ENCODE peak calls at places on chromosomes 11 and 22, in seven cellular contexts. One of them, this sample, is unnamed.

GRCh38 chr22:23521442-23522113 is 58.5 kb downstream of the IGLL1 start:
- DNase-seq in endothelial cell: peak; percentile 97
- DNase-seq in choroid plexus epithelial cell: peak; percentile 90
- DNase-seq in NCI-H2081: peak; percentile 94
- DNase-seq in LoVo: peak; percentile 92
- DNase-seq in RPMI8226: peak; percentile 96
- DNase-seq in HFF-Myc: peak; percentile 62
- DNase-seq in this sample: peak; percentile 94

GRCh38 chr11:122459064-122459463 is 196.5 kb upstream of the UBASH3B start:
- DNase-seq in HFF-Myc: no peak
- DNase-seq in LoVo: no peak
- DNase-seq in RPMI8226: no peak
- DNase-seq in endothelial cell: no peak
- DNase-seq in choroid plexus epithelial cell: no peak
- DNase-seq in NCI-H2081: no peak
- DNase-seq in this sample: no peak

GRCh38 chr11:65590240-65590738 is 5.3 kb downstream of the KCNK7 start:
- DNase-seq in endothelial cell: no peak
- DNase-seq in choroid plexus epithelial cell: peak; percentile 78
- DNase-seq in NCI-H2081: peak; percentile 54
- DNase-seq in HFF-Myc: no peak
- DNase-seq in LoVo: no peak
- DNase-seq in RPMI8226: peak; percentile 99
- DNase-seq in this sample: peak; percentile 73

GRCh38 chr22:22352376-22352999 is 107.9 kb downstream of the VPREB1 start:
- DNase-seq in endothelial cell: no peak
- DNase-seq in NCI-H2081: no peak
- DNase-seq in LoVo: no peak
- DNase-seq in HFF-Myc: no peak
- DNase-seq in RPMI8226: peak; percentile 68
- DNase-seq in choroid plexus epithelial cell: no peak
- DNase-seq in this sample: no peak

GRCh38 chr11:2383823-2384722 is 7.0 kb downstream of the CD81 start:
- DNase-seq in choroid plexus epithelial cell: no peak
- DNase-seq in LoVo: no peak
- DNase-seq in HFF-Myc: no peak
- DNase-seq in RPMI8226: no peak
- DNase-seq in NCI-H2081: no peak
- DNase-seq in endothelial cell: no peak
- DNase-seq in this sample: peak; percentile 74

GRCh38 chr22:20438678-20439492 is 1.3 kb upstream of the SCARF2 start:
- DNase-seq in HFF-Myc: no peak
- DNase-seq in LoVo: no peak
- DNase-seq in endothelial cell: no peak
- DNase-seq in NCI-H2081: no peak
- DNase-seq in choroid plexus epithelial cell: no peak
- DNase-seq in RPMI8226: no peak
- DNase-seq in this sample: peak; percentile 37

GRCh38 chr22:37172266-37173245 is 15.5 kb downstream of the C1QTNF6 start:
- DNase-seq in NCI-H2081: no peak
- DNase-seq in HFF-Myc: no peak
- DNase-seq in endothelial cell: no peak
- DNase-seq in RPMI8226: no peak
- DNase-seq in LoVo: no peak
- DNase-seq in choroid plexus epithelial cell: no peak
- DNase-seq in this sample: peak; percentile 21

GRCh38 chr11:33801821-33802413 is 27.6 kb upstream of the FBXO3 start:
- DNase-seq in endothelial cell: no peak
- DNase-seq in choroid plexus epithelial cell: peak; percentile 11
- DNase-seq in LoVo: no peak
- DNase-seq in HFF-Myc: no peak
- DNase-seq in RPMI8226: no peak
- DNase-seq in NCI-H2081: no peak
- DNase-seq in this sample: no peak

GRCh38 chr11:77821349-77821851 is 456 bp downstream of the AAMDC start:
- DNase-seq in LoVo: peak; percentile 10
- DNase-seq in NCI-H2081: no peak
- DNase-seq in HFF-Myc: no peak
- DNase-seq in choroid plexus epithelial cell: peak; percentile 52
- DNase-seq in RPMI8226: peak; percentile 31
- DNase-seq in endothelial cell: peak; percentile 25
- DNase-seq in this sample: peak; percentile 53

GRCh38 chr11:129881570-129882170 is 13.7 kb downstream of the NFRKB start:
- DNase-seq in HFF-Myc: no peak
- DNase-seq in NCI-H2081: peak; percentile 14
- DNase-seq in RPMI8226: peak; percentile 42
- DNase-seq in endothelial cell: peak; percentile 70
- DNase-seq in LoVo: no peak
- DNase-seq in choroid plexus epithelial cell: peak; percentile 46
- DNase-seq in this sample: no peak

GRCh38 chr11:111634981-111635705 is 32.9 kb downstream of the SIK2 start:
- DNase-seq in HFF-Myc: peak; percentile 37
- DNase-seq in endothelial cell: no peak
- DNase-seq in choroid plexus epithelial cell: peak; percentile 62
- DNase-seq in LoVo: no peak
- DNase-seq in NCI-H2081: no peak
- DNase-seq in RPMI8226: no peak
- DNase-seq in this sample: no peak

GRCh38 chr11:6608726-6609501 is 3.1 kb downstream of the TAF10 start:
- DNase-seq in HFF-Myc: no peak
- DNase-seq in NCI-H2081: no peak
- DNase-seq in endothelial cell: no peak
- DNase-seq in RPMI8226: no peak
- DNase-seq in LoVo: no peak
- DNase-seq in choroid plexus epithelial cell: no peak
- DNase-seq in this sample: no peak

GRCh38 chr11:26150046-26150445 is 181.9 kb upstream of the ANO3 start:
- DNase-seq in NCI-H2081: no peak
- DNase-seq in LoVo: peak; percentile 18
- DNase-seq in RPMI8226: no peak
- DNase-seq in endothelial cell: no peak
- DNase-seq in choroid plexus epithelial cell: no peak
- DNase-seq in HFF-Myc: no peak
- DNase-seq in this sample: no peak

GRCh38 chr11:69818243-69819108 is 740 bp downstream of the FGF3 start:
- DNase-seq in HFF-Myc: no peak
- DNase-seq in choroid plexus epithelial cell: no peak
- DNase-seq in RPMI8226: no peak
- DNase-seq in endothelial cell: no peak
- DNase-seq in NCI-H2081: no peak
- DNase-seq in LoVo: no peak
- DNase-seq in this sample: no peak

GRCh38 chr11:7512525-7513209 is 1.1 kb upstream of the PPFIBP2 start:
- DNase-seq in endothelial cell: peak; percentile 14
- DNase-seq in HFF-Myc: no peak
- DNase-seq in choroid plexus epithelial cell: peak; percentile 69
- DNase-seq in NCI-H2081: no peak
- DNase-seq in RPMI8226: peak; percentile 85
- DNase-seq in LoVo: no peak
- DNase-seq in this sample: peak; percentile 83

GRCh38 chr11:491358-491757 is 15.7 kb downstream of the RNH1 start:
- DNase-seq in endothelial cell: no peak
- DNase-seq in NCI-H2081: no peak
- DNase-seq in HFF-Myc: no peak
- DNase-seq in RPMI8226: no peak
- DNase-seq in choroid plexus epithelial cell: no peak
- DNase-seq in LoVo: no peak
- DNase-seq in this sample: no peak

GRCh38 chr22:31084811-31085492 is 3.8 kb downstream of the SMTN start:
- DNase-seq in choroid plexus epithelial cell: peak; percentile 88
- DNase-seq in HFF-Myc: no peak
- DNase-seq in NCI-H2081: no peak
- DNase-seq in LoVo: peak; percentile 81
- DNase-seq in RPMI8226: peak; percentile 90
- DNase-seq in endothelial cell: peak; percentile 86
- DNase-seq in this sample: peak; percentile 88

GRCh38 chr11:71444811-71445210 is 3.4 kb downstream of the DHCR7 start:
- DNase-seq in LoVo: no peak
- DNase-seq in choroid plexus epithelial cell: no peak
- DNase-seq in HFF-Myc: no peak
- DNase-seq in endothelial cell: no peak
- DNase-seq in NCI-H2081: no peak
- DNase-seq in RPMI8226: no peak
- DNase-seq in this sample: no peak

GRCh38 chr11:58531865-58532341 is 24.0 kb upstream of the OR5B21 start:
- DNase-seq in choroid plexus epithelial cell: no peak
- DNase-seq in HFF-Myc: no peak
- DNase-seq in NCI-H2081: no peak
- DNase-seq in LoVo: no peak
- DNase-seq in RPMI8226: no peak
- DNase-seq in endothelial cell: no peak
- DNase-seq in this sample: no peak

GRCh38 chr11:85772700-85773099 is 38.2 kb downstream of the SYTL2 start:
- DNase-seq in LoVo: no peak
- DNase-seq in NCI-H2081: no peak
- DNase-seq in choroid plexus epithelial cell: peak; percentile 54
- DNase-seq in endothelial cell: no peak
- DNase-seq in RPMI8226: no peak
- DNase-seq in HFF-Myc: no peak
- DNase-seq in this sample: no peak

GRCh38 chr11:79538775-79539174 is 97.9 kb upstream of the TENM4 start:
- DNase-seq in RPMI8226: no peak
- DNase-seq in NCI-H2081: no peak
- DNase-seq in HFF-Myc: no peak
- DNase-seq in endothelial cell: no peak
- DNase-seq in choroid plexus epithelial cell: no peak
- DNase-seq in LoVo: no peak
- DNase-seq in this sample: no peak

GRCh38 chr11:124602751-124603150 is 8.5 kb upstream of the PANX3 start:
- DNase-seq in RPMI8226: no peak
- DNase-seq in NCI-H2081: no peak
- DNase-seq in endothelial cell: no peak
- DNase-seq in LoVo: no peak
- DNase-seq in choroid plexus epithelial cell: no peak
- DNase-seq in HFF-Myc: no peak
- DNase-seq in this sample: no peak

This sample was measured in ovary.